ENCODE peak calls at places on chromosome 7, in eight cellular contexts. F, B, Y, L, N, K, D and W are unnamed samples. For H3K4me1 and H3K27me3, the result is how much of the 10 kb centered on the place peaks cover.

GRCh38 chr7:130047801-130048200 is 3.4 kb downstream of the ZC3HC1 start:
- DNase-seq in Y (no peak), K (no peak), F (no peak), N (no peak), D (no peak), B (no peak), L (no peak), W (no peak)

GRCh38 chr7:364536-364935 is 74.6 kb downstream of the FOXL3 start:
- DNase-seq in L (peak), Y (no peak), D (no peak), F (no peak), N (no peak), K (no peak), B (no peak), W (no peak)

GRCh38 chr7:43855176-43855575 is 14.1 kb downstream of the MRPS24 start:
- DNase-seq in B (no peak), F (no peak), D (no peak), L (no peak), K (no peak), Y (no peak), N (no peak), W (no peak)

GRCh38 chr7:65379318-65379717 is 5.7 kb downstream of the ZNF92 start:
- DNase-seq in L (no peak), K (no peak), Y (no peak), B (no peak), F (no peak), N (no peak), D (no peak), W (no peak)

GRCh38 chr7:143399642-143400041 is 9.0 kb downstream of the EPHA1 start:
- DNase-seq in D (peak), L (no peak), F (no peak), Y (no peak), B (no peak), N (no peak), K (no peak), W (no peak)

GRCh38 chr7:134865001-134865845 is 85.8 kb downstream of the CALD1 start:
- DNase-seq in D (no peak), N (no peak), F (no peak), Y (no peak), L (no peak), K (no peak), B (no peak), W (peak)

GRCh38 chr7:58316-58715 is 134.1 kb upstream of the FAM20C start:
- DNase-seq in L (peak), N (no peak), D (peak), F (no peak), Y (no peak), B (no peak), K (no peak), W (no peak)

GRCh38 chr7:48424731-48425130 is 253.5 kb downstream of the ABCA13 start:
- DNase-seq in F (no peak), B (no peak), K (no peak), L (no peak), N (peak), D (no peak), Y (peak), W (no peak)

GRCh38 chr7:6443372-6443941 is 4.3 kb downstream of the DAGLB start:
- DNase-seq in L (peak), K (no peak), Y (no peak), D (no peak), B (peak), N (no peak), F (no peak), W (no peak)

GRCh38 chr7:101860316-101861222 is 43.1 kb downstream of the CUX1 start:
- DNase-seq in D (no peak), F (no peak), B (no peak), K (no peak), L (no peak), N (no peak), Y (peak), W (no peak)

GRCh38 chr7:101861223-101861775 is 43.9 kb downstream of the CUX1 start:
- DNase-seq in B (no peak), N (no peak), F (no peak), L (no peak), K (no peak), D (no peak), Y (peak), W (no peak)

GRCh38 chr7:101858437-101859385 is 41.3 kb downstream of the CUX1 start:
- DNase-seq in L (no peak), K (no peak), N (no peak), F (no peak), D (no peak), Y (peak), B (no peak), W (no peak)

GRCh38 chr7:101857358-101857794 is 40.0 kb downstream of the CUX1 start:
- DNase-seq in D (no peak), F (no peak), N (peak), B (no peak), K (no peak), Y (peak), L (no peak), W (no peak)

GRCh38 chr7:101859411-101860106 is 42.1 kb downstream of the CUX1 start:
- DNase-seq in N (no peak), D (no peak), Y (peak), B (no peak), F (no peak), K (no peak), L (no peak), W (no peak)
- H3K4me1 ChIP-seq in N (under half), D (under half), Y (half or more), B (under half), F (half or more), K (under half), L (half or more), W (under half)

DNA sequence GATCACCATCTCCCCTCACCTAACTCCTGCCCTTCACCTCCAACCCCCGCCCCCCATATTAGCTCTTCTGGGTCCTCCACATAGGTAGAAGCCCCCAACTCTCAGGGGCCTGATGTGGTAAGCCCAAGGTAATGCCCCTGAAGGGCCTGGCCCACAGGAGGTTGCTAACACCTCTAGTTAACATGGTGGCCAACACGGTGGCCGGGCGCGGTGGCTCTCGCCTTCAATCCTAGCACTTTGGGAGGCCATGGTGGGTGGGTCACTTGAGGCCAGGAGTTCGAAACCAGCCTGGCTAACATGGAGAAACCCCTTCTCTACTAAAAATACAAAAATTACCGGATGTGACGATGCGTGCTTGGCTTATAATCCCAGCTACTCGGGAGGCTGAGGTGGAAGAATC is 954 bp upstream of the MLXIPL start:
- DNase-seq in B (no peak), F (no peak), N (no peak), K (no peak), D (no peak), Y (no peak), L (no peak), W (no peak)
- H3K27me3 ChIP-seq in B (half or more), F (under half), N (half or more), K (under half), D (under half), Y (under half), L (half or more), W (under half)

DNA sequence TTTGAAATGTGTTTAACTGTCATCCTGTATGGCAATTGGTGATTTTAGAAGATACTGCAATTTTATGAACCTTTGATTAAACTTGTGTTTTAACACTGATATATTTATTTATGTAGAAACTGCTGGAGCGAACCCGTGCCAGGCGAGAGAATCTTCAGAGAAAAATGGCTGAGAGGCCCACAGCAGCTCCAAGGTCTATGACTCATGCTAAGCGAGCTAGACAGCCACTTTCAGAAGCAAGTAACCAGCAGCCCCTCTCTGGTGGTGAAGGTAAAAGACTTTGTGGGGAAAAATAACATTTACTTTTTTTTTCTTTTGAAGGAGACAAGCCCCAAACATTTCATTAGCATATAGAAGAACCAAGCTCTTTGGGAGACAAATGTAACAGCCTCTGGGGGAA is 6.5 kb downstream of the ANLN start:
- DNase-seq in K (no peak), N (no peak), L (no peak), Y (no peak), F (no peak), B (peak), D (no peak), W (no peak)
- H3K4me3 ChIP-seq in K (no peak), N (no peak), L (no peak), Y (no peak), F (no peak), B (no peak), D (no peak), W (no peak)

DNA sequence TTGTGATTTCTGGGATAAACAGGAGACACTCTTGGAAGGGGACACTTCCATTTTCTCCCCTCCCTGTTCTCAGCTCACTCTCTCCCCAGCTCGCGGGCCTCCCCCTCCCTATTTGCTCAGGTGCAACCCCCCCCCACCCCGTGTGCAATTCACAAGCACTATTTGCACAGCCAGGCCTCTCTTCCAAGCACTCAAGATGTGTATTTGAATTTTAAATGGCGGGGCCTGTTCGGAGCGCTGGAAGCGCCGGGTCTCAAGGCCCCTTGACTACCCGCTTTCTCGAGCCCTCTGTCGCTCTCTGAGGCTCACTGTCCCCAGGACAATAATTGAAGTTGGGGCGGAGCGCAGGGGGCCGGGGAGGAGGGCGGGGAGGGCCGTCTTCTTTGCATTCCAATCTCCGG is 7.8 kb downstream of the SHH start:
- DNase-seq in N (peak), Y (no peak), K (no peak), F (no peak), D (no peak), L (no peak), B (no peak), W (no peak)
- H3K4me1 ChIP-seq in N (under half), Y (under half), K (under half), F (half or more), D (under half), L (half or more), B (under half), W (under half)

DNA sequence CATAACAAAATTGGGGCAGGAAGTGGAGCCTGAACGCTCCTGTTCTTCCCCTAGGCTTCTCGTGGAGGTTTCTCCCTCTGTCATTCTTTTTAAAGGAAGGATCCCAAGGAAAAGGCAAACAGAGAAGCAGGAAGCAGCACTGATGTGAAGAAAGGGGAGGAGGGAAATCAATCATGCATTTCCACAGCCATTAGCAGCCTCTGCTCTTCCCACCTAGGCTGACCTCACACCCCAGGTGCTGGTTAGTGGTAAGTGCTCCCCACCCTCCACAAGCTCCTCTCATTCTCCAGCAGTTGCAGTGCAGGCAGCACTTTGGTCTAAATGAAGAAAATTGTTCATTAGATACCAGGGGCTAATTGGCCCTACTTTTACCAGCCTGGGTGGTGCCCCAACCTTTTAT is 2.6 kb downstream of the CRHR2 start:
- DNase-seq in K (no peak), Y (no peak), L (no peak), N (no peak), F (no peak), B (no peak), D (no peak), W (no peak)
- H3K27me3 ChIP-seq in K (under half), Y (under half), L (under half), N (half or more), F (under half), B (half or more), D (under half), W (under half)

GRCh38 chr7:1666779-1667565 is 3.1 kb upstream of the ELFN1 start:
- DNase-seq in Y (no peak), N (peak), D (peak), K (no peak), F (no peak), B (peak), L (peak), W (peak)
- H3K4me3 ChIP-seq in Y (no peak), N (peak), D (peak), K (no peak), F (peak), B (no peak), L (peak), W (no peak)

DNA sequence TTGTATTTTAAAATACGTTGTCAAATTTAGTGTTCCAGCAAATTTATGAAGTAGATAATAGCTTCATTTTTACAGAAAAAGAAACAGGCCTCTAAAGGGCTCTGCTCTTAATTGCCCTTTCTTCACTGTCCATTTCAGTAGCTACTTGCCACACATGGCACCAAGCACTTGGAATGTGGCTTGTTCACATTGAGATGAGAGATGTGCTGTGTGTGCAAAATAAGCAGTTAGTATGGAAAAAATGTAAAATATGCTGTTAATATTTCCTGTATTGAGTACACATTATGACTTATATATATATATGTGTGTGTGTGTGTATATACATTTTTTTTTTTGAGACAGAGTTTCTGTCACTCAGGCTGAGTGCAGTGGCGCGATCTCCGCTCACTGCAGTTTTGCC is 19.5 kb downstream of the RBM33 start:
- DNase-seq in D (no peak), B (no peak), L (no peak), N (no peak), F (no peak), K (no peak), Y (no peak), W (no peak)
- H3K4me1 ChIP-seq in D (under half), B (half or more), L (half or more), N (under half), F (under half), K (under half), Y (under half), W (under half)

DNA sequence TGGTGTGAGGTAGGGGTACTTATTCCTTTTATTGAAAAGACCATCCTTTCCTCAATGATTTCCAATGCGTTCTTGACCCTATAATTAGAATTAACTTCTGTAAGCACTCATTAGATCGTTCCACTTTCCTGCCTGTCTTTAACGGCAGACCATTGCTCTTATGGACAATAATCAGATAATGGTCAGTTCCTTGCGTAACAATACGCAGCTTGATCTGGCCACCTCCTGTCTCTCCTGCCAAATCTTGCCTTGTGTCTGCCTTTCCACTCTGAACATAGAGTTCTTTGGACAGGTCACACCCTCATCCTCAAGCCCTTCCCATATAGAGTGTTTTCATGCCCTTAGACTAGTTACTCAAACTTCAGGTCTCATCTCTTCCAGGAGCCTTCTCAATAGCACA is 2.4 kb upstream of the WIPI2 start:
- DNase-seq in L (no peak), D (peak), Y (no peak), B (no peak), K (no peak), N (no peak), F (no peak), W (no peak)
- H3K27me3 ChIP-seq in L (under half), D (under half), Y (under half), B (under half), K (under half), N (under half), F (under half), W (under half)

GRCh38 chr7:155555116-155555695 is 8.8 kb upstream of the CNPY1 start:
- DNase-seq in B (no peak), K (no peak), F (no peak), Y (no peak), N (no peak), D (no peak), L (no peak), W (no peak)
- H3K4me3 ChIP-seq in B (no peak), K (no peak), F (no peak), Y (no peak), N (no peak), D (no peak), L (no peak), W (no peak)

GRCh38 chr7:8147760-8148463 is 114.1 kb downstream of the ICA1 start:
- DNase-seq in N (no peak), K (no peak), F (peak), L (no peak), B (no peak), Y (no peak), D (no peak), W (no peak)

GRCh38 chr7:8143151-8143874 is 118.7 kb downstream of the ICA1 start:
- DNase-seq in F (no peak), L (no peak), N (no peak), B (no peak), K (no peak), D (no peak), Y (no peak), W (no peak)

GRCh38 chr7:8146156-8146555 is 115.8 kb downstream of the ICA1 start:
- DNase-seq in L (no peak), F (no peak), N (no peak), B (no peak), D (no peak), Y (no peak), K (no peak), W (no peak)

GRCh38 chr7:8147004-8147403 is 115.0 kb downstream of the ICA1 start:
- DNase-seq in L (no peak), K (no peak), Y (no peak), F (no peak), N (no peak), B (no peak), D (no peak), W (no peak)

GRCh38 chr7:8144856-8145255 is 117.1 kb downstream of the ICA1 start:
- DNase-seq in F (no peak), D (no peak), Y (no peak), N (no peak), B (no peak), L (no peak), K (no peak), W (no peak)
- H3K4me1 ChIP-seq in F (under half), D (under half), Y (under half), N (under half), B (under half), L (under half), K (under half), W (under half)